ENCODE peak calls at places on chromosomes 7 and 10, in nine cellular contexts. One of them, this sample, is unnamed.

GRCh38 chr10:15374561-15374960 is 3.5 kb upstream of the FAM171A1 start:
- DNase-seq in A549: no peak
- DNase-seq in PC-9: no peak
- DNase-seq in psoas muscle: no peak
- DNase-seq in SK-N-SH: no peak
- DNase-seq in kidney: no peak
- DNase-seq in neural progenitor cell: no peak
- DNase-seq in left ventricle myocardium inferior: no peak
- DNase-seq in brain microvascular endothelial cell: no peak
- DNase-seq in this sample: no peak

GRCh38 chr10:44042075-44042770 is 342.7 kb downstream of the CXCL12 start:
- DNase-seq in A549: no peak
- DNase-seq in PC-9: no peak
- DNase-seq in psoas muscle: no peak
- DNase-seq in SK-N-SH: no peak
- DNase-seq in kidney: no peak
- DNase-seq in neural progenitor cell: no peak
- DNase-seq in left ventricle myocardium inferior: no peak
- DNase-seq in brain microvascular endothelial cell: no peak
- DNase-seq in this sample: no peak

GRCh38 chr10:59283456-59284082 is 78.8 kb downstream of the FAM13C start:
- DNase-seq in A549: no peak
- DNase-seq in PC-9: no peak
- DNase-seq in psoas muscle: peak; percentile 54
- DNase-seq in SK-N-SH: peak; percentile 58
- DNase-seq in kidney: no peak
- DNase-seq in neural progenitor cell: peak; percentile 51
- DNase-seq in left ventricle myocardium inferior: no peak
- DNase-seq in brain microvascular endothelial cell: no peak
- DNase-seq in this sample: no peak

GRCh38 chr10:50636576-50636975 is 12.8 kb upstream of the SGMS1 start:
- DNase-seq in A549: no peak
- DNase-seq in PC-9: peak; percentile 66
- DNase-seq in psoas muscle: no peak
- DNase-seq in SK-N-SH: no peak
- DNase-seq in kidney: no peak
- DNase-seq in neural progenitor cell: no peak
- DNase-seq in left ventricle myocardium inferior: no peak
- DNase-seq in brain microvascular endothelial cell: no peak
- DNase-seq in this sample: no peak

GRCh38 chr10:60944159-60944909 is at the start of gene RHOBTB1:
- DNase-seq in A549: peak; percentile 81
- DNase-seq in PC-9: peak; percentile 62
- DNase-seq in psoas muscle: peak; percentile 91
- DNase-seq in SK-N-SH: peak; percentile 93
- DNase-seq in kidney: peak; percentile 93
- DNase-seq in neural progenitor cell: peak; percentile 87
- DNase-seq in left ventricle myocardium inferior: peak; percentile 81
- DNase-seq in brain microvascular endothelial cell: peak; percentile 74
- DNase-seq in this sample: peak; percentile 83

GRCh38 chr10:119030421-119031250 is 1.1 kb downstream of the NANOS1 start:
- DNase-seq in A549: peak; percentile 74
- DNase-seq in PC-9: peak; percentile 40
- DNase-seq in psoas muscle: peak; percentile 80
- DNase-seq in SK-N-SH: peak; percentile 77
- DNase-seq in kidney: peak; percentile 83
- DNase-seq in neural progenitor cell: peak; percentile 89
- DNase-seq in left ventricle myocardium inferior: peak; percentile 39
- DNase-seq in brain microvascular endothelial cell: peak; percentile 25
- DNase-seq in this sample: peak; percentile 67

GRCh38 chr10:132677096-132677904 is 108.6 kb downstream of the NKX6-2 start:
- DNase-seq in A549: no peak
- DNase-seq in PC-9: no peak
- DNase-seq in psoas muscle: peak; percentile 31
- DNase-seq in SK-N-SH: no peak
- DNase-seq in kidney: peak; percentile 87
- DNase-seq in neural progenitor cell: no peak
- DNase-seq in left ventricle myocardium inferior: no peak
- DNase-seq in brain microvascular endothelial cell: no peak
- DNase-seq in this sample: no peak

GRCh38 chr10:38157270-38157685 is 63.1 kb downstream of the ZNF37A start:
- DNase-seq in A549: no peak
- DNase-seq in PC-9: no peak
- DNase-seq in psoas muscle: no peak
- DNase-seq in SK-N-SH: no peak
- DNase-seq in kidney: no peak
- DNase-seq in neural progenitor cell: no peak
- DNase-seq in left ventricle myocardium inferior: no peak
- DNase-seq in brain microvascular endothelial cell: no peak
- DNase-seq in this sample: no peak

GRCh38 chr7:75638607-75639070 is 100.1 kb downstream of the HIP1 start:
- DNase-seq in A549: no peak
- DNase-seq in PC-9: no peak
- DNase-seq in psoas muscle: peak; percentile 68
- DNase-seq in SK-N-SH: peak; percentile 92
- DNase-seq in kidney: peak; percentile 87
- DNase-seq in neural progenitor cell: peak; percentile 89
- DNase-seq in left ventricle myocardium inferior: peak; percentile 66
- DNase-seq in brain microvascular endothelial cell: no peak
- DNase-seq in this sample: peak; percentile 51

GRCh38 chr7:99997545-99998137 is 17.8 kb upstream of the ZKSCAN1 start:
- DNase-seq in A549: no peak
- DNase-seq in PC-9: no peak
- DNase-seq in psoas muscle: peak; percentile 69
- DNase-seq in SK-N-SH: peak; percentile 82
- DNase-seq in kidney: peak; percentile 88
- DNase-seq in neural progenitor cell: peak; percentile 40
- DNase-seq in left ventricle myocardium inferior: peak; percentile 55
- DNase-seq in brain microvascular endothelial cell: no peak
- DNase-seq in this sample: no peak
- H3K27ac ChIP-seq in A549: no peak overlapping the region
- H3K27ac ChIP-seq in PC-9: no peak overlapping the region
- H3K27ac ChIP-seq in psoas muscle: peak overlapping the region; percentile 42
- H3K27ac ChIP-seq in SK-N-SH: no peak overlapping the region
- H3K27ac ChIP-seq in kidney: peak overlapping the region; percentile 76
- H3K27ac ChIP-seq in neural progenitor cell: no peak overlapping the region
- H3K27ac ChIP-seq in left ventricle myocardium inferior: peak overlapping the region; percentile 86
- H3K27ac ChIP-seq in brain microvascular endothelial cell: no peak overlapping the region
- H3K27ac ChIP-seq in this sample: no peak overlapping the region

GRCh38 chr7:27131390-27131819 is 848 bp upstream of the HOXA4 start:
- DNase-seq in A549: no peak
- DNase-seq in PC-9: no peak
- DNase-seq in psoas muscle: no peak
- DNase-seq in SK-N-SH: no peak
- DNase-seq in kidney: no peak
- DNase-seq in neural progenitor cell: no peak
- DNase-seq in left ventricle myocardium inferior: no peak
- DNase-seq in brain microvascular endothelial cell: no peak
- DNase-seq in this sample: no peak
- H3K27ac ChIP-seq in A549: peak overlapping the region; percentile 95
- H3K27ac ChIP-seq in PC-9: no peak overlapping the region
- H3K27ac ChIP-seq in psoas muscle: peak overlapping the region; percentile 94
- H3K27ac ChIP-seq in SK-N-SH: no peak overlapping the region
- H3K27ac ChIP-seq in kidney: peak overlapping the region; percentile 92
- H3K27ac ChIP-seq in neural progenitor cell: no peak overlapping the region
- H3K27ac ChIP-seq in left ventricle myocardium inferior: no peak overlapping the region
- H3K27ac ChIP-seq in brain microvascular endothelial cell: no peak overlapping the region
- H3K27ac ChIP-seq in this sample: peak overlapping the region; percentile 67

GRCh38 chr7:37448637-37449331 is at the start of gene ELMO1:
- DNase-seq in A549: peak; percentile 81
- DNase-seq in PC-9: no peak
- DNase-seq in psoas muscle: peak; percentile 84
- DNase-seq in SK-N-SH: peak; percentile 94
- DNase-seq in kidney: peak; percentile 92
- DNase-seq in neural progenitor cell: peak; percentile 92
- DNase-seq in left ventricle myocardium inferior: peak; percentile 80
- DNase-seq in brain microvascular endothelial cell: peak; percentile 33
- DNase-seq in this sample: peak; percentile 81
- H3K27ac ChIP-seq in A549: peak within 1 kb of the TSS; percentile 87
- H3K27ac ChIP-seq in PC-9: no peak within 1 kb of the TSS
- H3K27ac ChIP-seq in psoas muscle: peak within 1 kb of the TSS; percentile 71
- H3K27ac ChIP-seq in SK-N-SH: peak within 1 kb of the TSS; percentile 73
- H3K27ac ChIP-seq in kidney: peak within 1 kb of the TSS; percentile 60
- H3K27ac ChIP-seq in neural progenitor cell: peak within 1 kb of the TSS; percentile 23
- H3K27ac ChIP-seq in left ventricle myocardium inferior: peak within 1 kb of the TSS; percentile 97
- H3K27ac ChIP-seq in brain microvascular endothelial cell: no peak within 1 kb of the TSS
- H3K27ac ChIP-seq in this sample: peak within 1 kb of the TSS; percentile 36

GRCh38 chr10:77165445-77166316 is 471.9 kb downstream of the KCNMA1 start:
- DNase-seq in A549: peak; percentile 68
- DNase-seq in PC-9: peak; percentile 49
- DNase-seq in psoas muscle: no peak
- DNase-seq in SK-N-SH: peak; percentile 54
- DNase-seq in kidney: no peak
- DNase-seq in neural progenitor cell: peak; percentile 77
- DNase-seq in left ventricle myocardium inferior: no peak
- DNase-seq in brain microvascular endothelial cell: peak; percentile 74
- DNase-seq in this sample: peak; percentile 64

GRCh38 chr10:77168161-77168560 is 469.4 kb downstream of the KCNMA1 start:
- DNase-seq in A549: no peak
- DNase-seq in PC-9: peak; percentile 76
- DNase-seq in psoas muscle: no peak
- DNase-seq in SK-N-SH: no peak
- DNase-seq in kidney: no peak
- DNase-seq in neural progenitor cell: no peak
- DNase-seq in left ventricle myocardium inferior: no peak
- DNase-seq in brain microvascular endothelial cell: no peak
- DNase-seq in this sample: no peak

GRCh38 chr10:77162697-77163096 is 474.9 kb downstream of the KCNMA1 start:
- DNase-seq in A549: peak; percentile 53
- DNase-seq in PC-9: peak; percentile 50
- DNase-seq in psoas muscle: no peak
- DNase-seq in SK-N-SH: no peak
- DNase-seq in kidney: no peak
- DNase-seq in neural progenitor cell: no peak
- DNase-seq in left ventricle myocardium inferior: no peak
- DNase-seq in brain microvascular endothelial cell: peak; percentile 78
- DNase-seq in this sample: no peak

GRCh38 chr10:77163670-77164348 is 473.8 kb downstream of the KCNMA1 start:
- DNase-seq in A549: peak; percentile 95
- DNase-seq in PC-9: peak; percentile 91
- DNase-seq in psoas muscle: peak; percentile 71
- DNase-seq in SK-N-SH: peak; percentile 22
- DNase-seq in kidney: no peak
- DNase-seq in neural progenitor cell: no peak
- DNase-seq in left ventricle myocardium inferior: no peak
- DNase-seq in brain microvascular endothelial cell: peak; percentile 99
- DNase-seq in this sample: peak; percentile 15

DNA sequence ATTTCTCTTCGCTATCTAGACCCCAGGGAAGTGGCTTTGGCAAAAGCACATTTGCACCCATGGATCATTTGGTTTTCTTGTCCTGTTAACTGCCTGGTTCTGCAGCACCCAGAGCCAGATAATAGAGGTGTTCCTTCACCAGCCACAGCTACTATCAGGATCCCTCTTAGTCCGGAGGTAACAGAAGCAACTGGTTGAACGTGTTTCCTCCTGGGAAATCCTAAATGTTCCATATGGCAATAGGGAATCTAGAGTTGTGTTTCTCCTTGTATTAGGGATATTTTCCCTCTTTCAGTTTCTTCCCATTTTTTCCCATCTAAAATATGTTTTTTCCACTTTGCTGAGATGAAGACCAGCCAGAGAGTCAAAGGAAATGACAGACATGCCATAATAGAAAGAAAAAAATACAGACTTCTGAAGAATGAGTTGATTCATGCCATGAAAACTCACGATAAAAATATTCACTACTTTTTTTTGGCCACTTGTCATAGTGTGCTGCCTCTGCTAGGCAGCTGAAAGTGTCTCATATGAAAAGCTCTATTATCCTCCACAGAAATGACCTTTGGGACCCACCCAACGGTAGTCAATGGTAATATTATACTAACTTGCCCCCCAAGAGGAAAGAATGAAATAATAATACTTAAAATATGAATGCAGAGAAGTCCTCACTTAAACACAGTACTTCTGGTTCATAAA is 472.8 kb downstream of the KCNMA1 start:
- DNase-seq in A549: no peak
- DNase-seq in PC-9: no peak
- DNase-seq in psoas muscle: no peak
- DNase-seq in SK-N-SH: no peak
- DNase-seq in kidney: no peak
- DNase-seq in neural progenitor cell: no peak
- DNase-seq in left ventricle myocardium inferior: no peak
- DNase-seq in brain microvascular endothelial cell: peak; percentile 56
- DNase-seq in this sample: no peak
- H3K27ac ChIP-seq in A549: peak overlapping the region; percentile 81
- H3K27ac ChIP-seq in PC-9: peak overlapping the region; percentile 50
- H3K27ac ChIP-seq in psoas muscle: peak overlapping the region; percentile 27
- H3K27ac ChIP-seq in SK-N-SH: peak overlapping the region; percentile 96
- H3K27ac ChIP-seq in kidney: no peak overlapping the region
- H3K27ac ChIP-seq in neural progenitor cell: no peak overlapping the region
- H3K27ac ChIP-seq in left ventricle myocardium inferior: no peak overlapping the region
- H3K27ac ChIP-seq in brain microvascular endothelial cell: no peak overlapping the region
- H3K27ac ChIP-seq in this sample: no peak overlapping the region

GRCh38 chr10:104334561-104334960 is 3.7 kb downstream of the ITPRIP start:
- DNase-seq in A549: no peak
- DNase-seq in PC-9: no peak
- DNase-seq in psoas muscle: no peak
- DNase-seq in SK-N-SH: no peak
- DNase-seq in kidney: no peak
- DNase-seq in neural progenitor cell: no peak
- DNase-seq in left ventricle myocardium inferior: no peak
- DNase-seq in brain microvascular endothelial cell: no peak
- DNase-seq in this sample: no peak
- H3K27ac ChIP-seq in A549: peak overlapping the region; percentile 93
- H3K27ac ChIP-seq in PC-9: peak overlapping the region; percentile 94
- H3K27ac ChIP-seq in psoas muscle: peak overlapping the region; percentile 57
- H3K27ac ChIP-seq in SK-N-SH: no peak overlapping the region
- H3K27ac ChIP-seq in kidney: no peak overlapping the region
- H3K27ac ChIP-seq in neural progenitor cell: no peak overlapping the region
- H3K27ac ChIP-seq in left ventricle myocardium inferior: peak overlapping the region; percentile 99
- H3K27ac ChIP-seq in brain microvascular endothelial cell: peak overlapping the region; percentile 58
- H3K27ac ChIP-seq in this sample: peak overlapping the region; percentile 9

GRCh38 chr7:251005-251404 is 39.0 kb upstream of the FOXL3 start:
- DNase-seq in A549: no peak
- DNase-seq in PC-9: no peak
- DNase-seq in psoas muscle: no peak
- DNase-seq in SK-N-SH: no peak
- DNase-seq in kidney: peak; percentile 52
- DNase-seq in neural progenitor cell: no peak
- DNase-seq in left ventricle myocardium inferior: no peak
- DNase-seq in brain microvascular endothelial cell: no peak
- DNase-seq in this sample: no peak
- H3K27ac ChIP-seq in A549: no peak overlapping the region
- H3K27ac ChIP-seq in PC-9: no peak overlapping the region
- H3K27ac ChIP-seq in psoas muscle: no peak overlapping the region
- H3K27ac ChIP-seq in SK-N-SH: no peak overlapping the region
- H3K27ac ChIP-seq in kidney: no peak overlapping the region
- H3K27ac ChIP-seq in neural progenitor cell: no peak overlapping the region
- H3K27ac ChIP-seq in left ventricle myocardium inferior: no peak overlapping the region
- H3K27ac ChIP-seq in brain microvascular endothelial cell: no peak overlapping the region
- H3K27ac ChIP-seq in this sample: no peak overlapping the region

GRCh38 chr10:96337106-96337505 is 21.7 kb downstream of the OPALIN start:
- DNase-seq in A549: no peak
- DNase-seq in PC-9: no peak
- DNase-seq in psoas muscle: no peak
- DNase-seq in SK-N-SH: no peak
- DNase-seq in kidney: no peak
- DNase-seq in neural progenitor cell: no peak
- DNase-seq in left ventricle myocardium inferior: no peak
- DNase-seq in brain microvascular endothelial cell: no peak
- DNase-seq in this sample: no peak
- H3K27ac ChIP-seq in A549: no peak overlapping the region
- H3K27ac ChIP-seq in PC-9: no peak overlapping the region
- H3K27ac ChIP-seq in psoas muscle: no peak overlapping the region
- H3K27ac ChIP-seq in SK-N-SH: no peak overlapping the region
- H3K27ac ChIP-seq in kidney: no peak overlapping the region
- H3K27ac ChIP-seq in neural progenitor cell: no peak overlapping the region
- H3K27ac ChIP-seq in left ventricle myocardium inferior: no peak overlapping the region
- H3K27ac ChIP-seq in brain microvascular endothelial cell: no peak overlapping the region
- H3K27ac ChIP-seq in this sample: no peak overlapping the region

This sample was measured in WERI-Rb-1.